ENCODE peak calls at places on chromosomes 16 and 17, in seven cellular contexts. E is HepG2, X is H1, W is K562, S is GM12878, B is GM12891, O is SK-N-SH. D is an unnamed sample.

GRCh38 chr17:59804910-59805381 is 87.8 kb downstream of the TUBD1 start:
- DNase-seq in B (no peak), E (no peak), S (no peak), X (no peak), O (peak; percentile 42), W (no peak), D (no peak)

GRCh38 chr16:65509172-65509571 is 387.3 kb upstream of the CDH11 start:
- DNase-seq in E (no peak), O (no peak), W (no peak), X (no peak), S (no peak), B (no peak), D (no peak)

GRCh38 chr16:66539628-66540469 is 10.1 kb downstream of the TK2 start:
- DNase-seq in S (no peak), E (no peak), X (no peak), O (no peak), B (no peak), W (no peak), D (no peak)

GRCh38 chr17:28180449-28180848 is 138.0 kb downstream of the NLK start:
- DNase-seq in X (no peak), O (no peak), S (no peak), E (no peak), W (no peak), B (no peak), D (no peak)

GRCh38 chr16:30139895-30140481 is 17.0 kb upstream of the MAPK3 start:
- DNase-seq in B (no peak), S (no peak), E (peak; percentile 98), W (no peak), X (no peak), O (no peak), D (no peak)

GRCh38 chr16:15966420-15967222 is 17.2 kb downstream of the ABCC1 start:
- DNase-seq in W (no peak), S (no peak), E (no peak), O (peak; percentile 74), X (no peak), B (no peak), D (no peak)

GRCh38 chr16:67013238-67013822 is 15.6 kb upstream of the CBFB start:
- DNase-seq in B (no peak), S (no peak), X (no peak), E (no peak), W (peak; percentile 20), O (no peak), D (no peak)

GRCh38 chr16:87938412-87938949 is 2.2 kb upstream of the CA5A start:
- DNase-seq in S (no peak), B (no peak), W (no peak), E (no peak), O (no peak), X (no peak), D (no peak)

GRCh38 chr16:49588061-49588460 is 214.5 kb downstream of the C16orf78 start:
- DNase-seq in E (no peak), S (no peak), O (no peak), B (no peak), W (no peak), X (peak; percentile 38), D (no peak)

GRCh38 chr16:85350973-85351372 is 238.7 kb upstream of the CIBAR2 start:
- DNase-seq in E (no peak), B (no peak), W (no peak), O (peak; percentile 88), S (no peak), X (no peak), D (no peak)

GRCh38 chr17:20271016-20271610 is 196.2 kb downstream of the LGALS9B start:
- DNase-seq in B (no peak), S (no peak), E (no peak), O (no peak), X (no peak), W (no peak), D (no peak)

GRCh38 chr17:72683506-72684404 is 408.7 kb downstream of the SLC39A11 start:
- DNase-seq in B (no peak), X (no peak), E (peak; percentile 97), S (no peak), W (no peak), O (no peak), D (no peak)

GRCh38 chr17:27494192-27495091 is 38.2 kb downstream of the KSR1 start:
- DNase-seq in S (no peak), W (no peak), O (no peak), B (no peak), X (no peak), E (peak; percentile 84), D (no peak)

GRCh38 chr16:53872248-53873221 is 168.6 kb downstream of the FTO start:
- DNase-seq in E (no peak), O (no peak), B (no peak), S (no peak), W (no peak), X (no peak), D (no peak)

DNA sequence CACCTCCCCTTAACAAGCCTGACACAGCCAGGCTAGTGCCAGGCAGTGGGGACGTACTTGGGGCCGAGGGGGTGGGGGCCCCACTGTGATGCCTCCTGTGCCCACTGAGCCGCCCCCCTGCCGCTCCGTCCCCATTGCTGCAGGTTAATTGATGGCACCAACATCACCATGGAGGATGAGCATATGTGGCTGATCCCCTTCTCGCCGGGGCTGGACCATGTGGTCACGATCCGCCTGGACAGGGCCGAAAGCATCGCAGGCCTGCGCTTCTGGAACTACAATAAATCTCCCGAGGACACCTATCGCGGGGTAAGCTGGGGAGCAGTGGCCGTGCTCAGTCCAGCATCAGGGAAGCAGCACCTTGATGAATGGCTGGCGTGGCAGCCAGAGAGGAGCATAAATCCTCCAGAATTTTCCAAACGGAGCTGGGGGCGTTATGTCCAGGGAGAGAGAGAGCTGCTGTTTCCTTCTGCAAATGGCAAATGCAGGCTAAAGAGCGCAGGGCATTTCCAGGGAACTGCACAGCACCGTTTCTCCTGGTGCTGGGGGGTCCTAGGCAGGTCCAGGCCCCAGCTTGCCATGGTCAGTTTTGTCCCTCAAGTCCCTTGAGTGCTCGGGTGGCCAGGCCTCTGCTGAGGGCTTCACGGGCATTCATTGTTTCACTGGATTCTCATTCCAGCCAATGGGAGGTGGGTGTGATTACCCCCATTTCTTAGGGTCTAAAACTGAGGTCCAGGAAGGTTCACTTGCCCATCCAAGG is 216.4 kb downstream of the KATNIP start:
- DNase-seq in B (no peak), O (no peak), X (no peak), W (no peak), S (no peak), E (no peak), D (no peak)
- TF ChIP-seq TAF1 in B (no peak), O (no peak), X (no peak), W (no peak), S (no peak), E (no peak), D (no peak)

DNA sequence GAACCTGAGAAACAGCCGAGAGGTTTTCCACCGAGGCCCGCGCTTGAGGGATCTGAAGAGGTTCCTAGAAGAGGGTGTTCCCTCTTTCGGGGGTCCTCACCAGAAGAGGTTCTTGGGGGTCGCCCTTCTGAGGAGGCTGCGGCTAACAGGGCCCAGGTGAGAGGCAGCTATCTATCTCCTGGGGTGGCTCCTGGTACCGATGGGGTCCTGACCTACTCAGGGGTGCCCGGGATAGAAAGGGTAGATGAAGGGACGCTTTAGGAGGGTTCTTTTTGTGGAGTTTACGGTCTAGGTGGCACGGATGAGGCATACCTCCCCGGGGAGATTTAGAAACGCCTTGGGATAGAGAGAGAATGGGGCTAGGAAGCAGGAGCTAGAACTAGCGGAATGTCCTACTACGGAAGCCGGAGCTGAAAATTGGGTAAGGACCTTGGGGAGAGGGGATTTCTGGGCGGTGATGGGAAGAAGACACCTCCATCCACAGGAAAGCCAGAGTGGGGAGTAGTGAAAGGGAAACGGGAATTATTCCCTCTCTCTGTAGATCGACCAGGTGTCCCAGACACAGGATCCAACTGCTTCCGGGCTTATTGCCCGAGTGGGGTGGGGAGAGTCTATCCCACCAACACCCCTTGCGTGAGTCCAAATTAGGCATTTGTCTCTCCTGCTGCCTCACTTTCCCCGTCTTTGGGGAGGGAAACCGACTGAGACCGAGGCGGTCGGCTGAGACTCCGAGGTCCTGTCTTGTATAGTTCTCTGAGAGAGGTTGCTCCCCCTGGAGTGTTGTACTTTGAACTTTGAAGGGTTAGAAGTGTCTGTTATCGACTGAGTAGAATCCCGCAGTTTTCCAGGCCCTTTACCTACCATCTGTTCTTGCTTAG is 740 bp downstream of the RSPRY1 start:
- DNase-seq in S (no peak), E (peak; percentile 54), W (peak; percentile 24), B (no peak), X (peak; percentile 53), O (peak; percentile 32), D (no peak)
- TF ChIP-seq POLR2AphosphoS5 in S (no peak), E (peak; percentile 34), W (no peak), B (no peak), X (no peak), O (no peak), D (peak; percentile 8)

DNA sequence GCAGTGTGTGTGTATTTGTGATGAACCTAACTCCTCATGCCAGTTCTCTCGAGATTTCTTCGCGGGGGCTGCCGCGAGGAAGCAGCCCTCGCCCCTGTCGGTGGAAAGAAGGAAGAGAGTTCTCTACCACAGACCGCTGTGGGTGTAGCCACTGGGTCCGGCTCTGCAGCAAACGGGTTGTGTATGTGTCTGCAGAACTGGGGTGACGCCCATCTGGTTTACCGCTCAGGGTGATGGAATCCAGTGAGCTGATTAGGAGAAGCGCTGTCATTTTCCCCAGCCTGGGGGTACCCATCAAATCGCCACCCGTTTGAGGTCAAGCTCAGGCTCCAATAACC is 7.7 kb downstream of the CORO6 start:
- DNase-seq in X (no peak), W (peak; percentile 56), B (peak; percentile 49), S (no peak), O (peak; percentile 36), E (no peak), D (no peak)
- TF ChIP-seq TAF1 in X (no peak), W (no peak), B (no peak), S (no peak), O (no peak), E (no peak), D (no peak)

GRCh38 chr16:79194291-79194690 is 406.2 kb downstream of the MAF start:
- DNase-seq in X (no peak), O (no peak), E (no peak), S (no peak), W (no peak), B (no peak), D (no peak)
- TF ChIP-seq POLR2AphosphoS5 in X (no peak), O (no peak), E (no peak), S (no peak), W (no peak), B (no peak), D (no peak)

GRCh38 chr17:77455111-77455877 is 314.5 kb downstream of the SEC14L1 start:
- DNase-seq in S (no peak), E (peak; percentile 69), O (no peak), B (no peak), X (no peak), W (no peak), D (no peak)
- TF ChIP-seq TAF1 in S (no peak), E (no peak), O (no peak), B (no peak), X (no peak), W (no peak), D (no peak)

GRCh38 chr17:8187517-8188407 is 2.2 kb downstream of the BORCS6 start:
- DNase-seq in X (peak; percentile 96), W (peak; percentile 36), S (peak; percentile 97), B (no peak), O (peak; percentile 79), E (peak; percentile 99), D (no peak)
- TF ChIP-seq POLR2AphosphoS5 in X (no peak), W (peak; percentile 32), S (peak; percentile 44), B (no peak), O (peak; percentile 88), E (peak; percentile 40), D (peak; percentile 40)

GRCh38 chr17:78716814-78717393 is 65.2 kb downstream of the CYTH1 start:
- DNase-seq in X (peak; percentile 55), W (no peak), B (no peak), S (no peak), O (peak; percentile 82), E (no peak), D (no peak)
- TF ChIP-seq TAF1 in X (no peak), W (no peak), B (no peak), S (no peak), O (peak; percentile 40), E (peak; percentile 2), D (no peak)

GRCh38 chr17:12865769-12866168 is 76.5 kb downstream of the ARHGAP44 start:
- DNase-seq in O (no peak), B (no peak), X (no peak), E (no peak), S (no peak), W (no peak), D (no peak)
- TF ChIP-seq POLR2AphosphoS5 in O (no peak), B (no peak), X (no peak), E (no peak), S (no peak), W (no peak), D (no peak)

D was measured in GM12892.